ENCODE peak calls at places on chromosomes 4 and X, in six cellular contexts. One of them, this sample, is unnamed.

GRCh38 chrX:30275498-30275897 is 28.6 kb downstream of the MAGEB1 start:
- DNase-seq in fibroblast of lung: no peak
- DNase-seq in breast epithelium: no peak
- DNase-seq in pancreas: no peak
- DNase-seq in lung: no peak
- DNase-seq in Panc1: no peak
- DNase-seq in this sample: no peak

GRCh38 chrX:100895365-100896075 is 21.4 kb upstream of the NOX1 start:
- DNase-seq in fibroblast of lung: peak
- DNase-seq in breast epithelium: no peak
- DNase-seq in pancreas: no peak
- DNase-seq in lung: no peak
- DNase-seq in Panc1: no peak
- DNase-seq in this sample: peak

GRCh38 chr4:159229164-159229563 is 126.3 kb downstream of the RAPGEF2 start:
- DNase-seq in fibroblast of lung: peak
- DNase-seq in breast epithelium: no peak
- DNase-seq in pancreas: no peak
- DNase-seq in lung: no peak
- DNase-seq in Panc1: no peak
- DNase-seq in this sample: no peak

GRCh38 chr4:25767877-25768475 is 94.8 kb downstream of the SEL1L3 start:
- DNase-seq in fibroblast of lung: peak
- DNase-seq in breast epithelium: peak
- DNase-seq in pancreas: peak
- DNase-seq in lung: peak
- DNase-seq in Panc1: peak
- DNase-seq in this sample: peak

GRCh38 chr4:161404346-161405110 is 759.3 kb downstream of the FSTL5 start:
- DNase-seq in fibroblast of lung: peak
- DNase-seq in breast epithelium: no peak
- DNase-seq in pancreas: no peak
- DNase-seq in lung: no peak
- DNase-seq in Panc1: no peak
- DNase-seq in this sample: no peak

GRCh38 chr4:84967292-84967651 is 782 bp upstream of the WDFY3 start:
- DNase-seq in fibroblast of lung: peak
- DNase-seq in breast epithelium: no peak
- DNase-seq in pancreas: no peak
- DNase-seq in lung: no peak
- DNase-seq in Panc1: no peak
- DNase-seq in this sample: no peak

GRCh38 chr4:39025552-39026085 is 6.6 kb downstream of the TMEM156 start:
- DNase-seq in fibroblast of lung: no peak
- DNase-seq in breast epithelium: no peak
- DNase-seq in pancreas: no peak
- DNase-seq in lung: no peak
- DNase-seq in Panc1: no peak
- DNase-seq in this sample: no peak

GRCh38 chr4:38804654-38805295 is at the start of gene TLR1:
- DNase-seq in fibroblast of lung: peak
- DNase-seq in breast epithelium: no peak
- DNase-seq in pancreas: no peak
- DNase-seq in lung: no peak
- DNase-seq in Panc1: peak
- DNase-seq in this sample: no peak

GRCh38 chr4:53744446-53745160 is 153.3 kb upstream of the LNX1 start:
- DNase-seq in fibroblast of lung: no peak
- DNase-seq in breast epithelium: no peak
- DNase-seq in pancreas: no peak
- DNase-seq in lung: no peak
- DNase-seq in Panc1: no peak
- DNase-seq in this sample: no peak

GRCh38 chr4:150769845-150770244 is 187.9 kb downstream of the MAB21L2 start:
- DNase-seq in fibroblast of lung: peak
- DNase-seq in breast epithelium: no peak
- DNase-seq in pancreas: no peak
- DNase-seq in lung: no peak
- DNase-seq in Panc1: no peak
- DNase-seq in this sample: no peak

GRCh38 chr4:139625487-139625886 is 40.1 kb upstream of the MGST2 start:
- DNase-seq in fibroblast of lung: no peak
- DNase-seq in breast epithelium: no peak
- DNase-seq in pancreas: peak
- DNase-seq in lung: no peak
- DNase-seq in Panc1: no peak
- DNase-seq in this sample: no peak

GRCh38 chr4:46931981-46932380 is 22.9 kb upstream of the COX7B2 start:
- DNase-seq in fibroblast of lung: peak
- DNase-seq in breast epithelium: no peak
- DNase-seq in pancreas: no peak
- DNase-seq in lung: no peak
- DNase-seq in Panc1: no peak
- DNase-seq in this sample: peak

GRCh38 chr4:107835409-107835808 is 10.7 kb downstream of the SGMS2 start:
- DNase-seq in fibroblast of lung: peak
- DNase-seq in breast epithelium: no peak
- DNase-seq in pancreas: no peak
- DNase-seq in lung: no peak
- DNase-seq in Panc1: no peak
- DNase-seq in this sample: no peak

GRCh38 chr4:89125901-89126435 is 14.6 kb downstream of the TIGD2 start:
- DNase-seq in fibroblast of lung: no peak
- DNase-seq in breast epithelium: no peak
- DNase-seq in pancreas: no peak
- DNase-seq in lung: no peak
- DNase-seq in Panc1: no peak
- DNase-seq in this sample: no peak

GRCh38 chr4:6200011-6200921 is at the start of gene JAKMIP1:
- DNase-seq in fibroblast of lung: peak
- DNase-seq in breast epithelium: no peak
- DNase-seq in pancreas: peak
- DNase-seq in lung: peak
- DNase-seq in Panc1: no peak
- DNase-seq in this sample: peak

GRCh38 chrX:74451450-74452198 is 30.3 kb downstream of the SLC16A2 start:
- DNase-seq in fibroblast of lung: no peak
- DNase-seq in breast epithelium: no peak
- DNase-seq in pancreas: no peak
- DNase-seq in lung: no peak
- DNase-seq in Panc1: no peak
- DNase-seq in this sample: no peak

GRCh38 chr4:188658958-188659522 is 519.8 kb downstream of the TRIML1 start:
- DNase-seq in fibroblast of lung: no peak
- DNase-seq in breast epithelium: no peak
- DNase-seq in pancreas: no peak
- DNase-seq in lung: no peak
- DNase-seq in Panc1: no peak
- DNase-seq in this sample: no peak

GRCh38 chrX:126723881-126724280 is 95.6 kb upstream of the PRR32 start:
- DNase-seq in fibroblast of lung: no peak
- DNase-seq in breast epithelium: no peak
- DNase-seq in pancreas: no peak
- DNase-seq in lung: no peak
- DNase-seq in Panc1: no peak
- DNase-seq in this sample: no peak

GRCh38 chr4:82192153-82192552 is 181.6 kb downstream of the HNRNPD start:
- DNase-seq in fibroblast of lung: no peak
- DNase-seq in breast epithelium: no peak
- DNase-seq in pancreas: no peak
- DNase-seq in lung: no peak
- DNase-seq in Panc1: no peak
- DNase-seq in this sample: no peak

GRCh38 chr4:101846550-101846949 is 56.0 kb downstream of the BANK1 start:
- DNase-seq in fibroblast of lung: no peak
- DNase-seq in breast epithelium: no peak
- DNase-seq in pancreas: no peak
- DNase-seq in lung: no peak
- DNase-seq in Panc1: no peak
- DNase-seq in this sample: no peak

GRCh38 chrX:109352121-109352556 is 129.7 kb downstream of the GUCY2F start:
- DNase-seq in fibroblast of lung: no peak
- DNase-seq in breast epithelium: no peak
- DNase-seq in pancreas: peak
- DNase-seq in lung: peak
- DNase-seq in Panc1: no peak
- DNase-seq in this sample: no peak

GRCh38 chr4:174864031-174864430 is 35.0 kb upstream of the GLRA3 start:
- DNase-seq in fibroblast of lung: no peak
- DNase-seq in breast epithelium: no peak
- DNase-seq in pancreas: no peak
- DNase-seq in lung: no peak
- DNase-seq in Panc1: no peak
- DNase-seq in this sample: no peak

GRCh38 chr4:177480796-177481195 is 38.6 kb upstream of the AGA start:
- DNase-seq in fibroblast of lung: peak
- DNase-seq in breast epithelium: no peak
- DNase-seq in pancreas: no peak
- DNase-seq in lung: no peak
- DNase-seq in Panc1: no peak
- DNase-seq in this sample: no peak

GRCh38 chrX:80807606-80808159 is 2.0 kb downstream of the BRWD3 start:
- DNase-seq in fibroblast of lung: no peak
- DNase-seq in breast epithelium: no peak
- DNase-seq in pancreas: no peak
- DNase-seq in lung: no peak
- DNase-seq in Panc1: peak
- DNase-seq in this sample: no peak

GRCh38 chrX:55813150-55813549 is 95.6 kb downstream of the RRAGB start:
- DNase-seq in fibroblast of lung: no peak
- DNase-seq in breast epithelium: no peak
- DNase-seq in pancreas: no peak
- DNase-seq in lung: no peak
- DNase-seq in Panc1: no peak
- DNase-seq in this sample: no peak

GRCh38 chr4:8038083-8038482 is 98.4 kb upstream of the AFAP1 start:
- DNase-seq in fibroblast of lung: no peak
- DNase-seq in breast epithelium: no peak
- DNase-seq in pancreas: no peak
- DNase-seq in lung: no peak
- DNase-seq in Panc1: no peak
- DNase-seq in this sample: no peak

GRCh38 chr4:42411803-42412202 is 14.5 kb downstream of the SHISA3 start:
- DNase-seq in fibroblast of lung: no peak
- DNase-seq in breast epithelium: no peak
- DNase-seq in pancreas: no peak
- DNase-seq in lung: no peak
- DNase-seq in Panc1: no peak
- DNase-seq in this sample: no peak
- H3K27ac ChIP-seq in fibroblast of lung: no peak
- H3K27ac ChIP-seq in breast epithelium: peak
- H3K27ac ChIP-seq in pancreas: no peak
- H3K27ac ChIP-seq in lung: no peak
- H3K27ac ChIP-seq in Panc1: no peak
- H3K27ac ChIP-seq in this sample: no peak

GRCh38 chrX:153394595-153394994 is 6.6 kb downstream of the PNMA6E start:
- DNase-seq in fibroblast of lung: no peak
- DNase-seq in breast epithelium: no peak
- DNase-seq in pancreas: no peak
- DNase-seq in lung: no peak
- DNase-seq in Panc1: no peak
- DNase-seq in this sample: no peak
- H3K27ac ChIP-seq in fibroblast of lung: no peak
- H3K27ac ChIP-seq in breast epithelium: no peak
- H3K27ac ChIP-seq in pancreas: no peak
- H3K27ac ChIP-seq in lung: no peak
- H3K27ac ChIP-seq in Panc1: no peak
- H3K27ac ChIP-seq in this sample: no peak

GRCh38 chr4:40193578-40193977 is 3.3 kb upstream of the RHOH start:
- DNase-seq in fibroblast of lung: no peak
- DNase-seq in breast epithelium: no peak
- DNase-seq in pancreas: no peak
- DNase-seq in lung: no peak
- DNase-seq in Panc1: no peak
- DNase-seq in this sample: no peak
- H3K27ac ChIP-seq in fibroblast of lung: no peak
- H3K27ac ChIP-seq in breast epithelium: peak
- H3K27ac ChIP-seq in pancreas: no peak
- H3K27ac ChIP-seq in lung: no peak
- H3K27ac ChIP-seq in Panc1: peak
- H3K27ac ChIP-seq in this sample: peak

GRCh38 chr4:10715696-10716095 is 31.1 kb upstream of the CLNK start:
- DNase-seq in fibroblast of lung: peak
- DNase-seq in breast epithelium: no peak
- DNase-seq in pancreas: no peak
- DNase-seq in lung: no peak
- DNase-seq in Panc1: no peak
- DNase-seq in this sample: no peak
- H3K27ac ChIP-seq in fibroblast of lung: no peak
- H3K27ac ChIP-seq in breast epithelium: no peak
- H3K27ac ChIP-seq in pancreas: no peak
- H3K27ac ChIP-seq in lung: no peak
- H3K27ac ChIP-seq in Panc1: no peak
- H3K27ac ChIP-seq in this sample: no peak

DNA sequence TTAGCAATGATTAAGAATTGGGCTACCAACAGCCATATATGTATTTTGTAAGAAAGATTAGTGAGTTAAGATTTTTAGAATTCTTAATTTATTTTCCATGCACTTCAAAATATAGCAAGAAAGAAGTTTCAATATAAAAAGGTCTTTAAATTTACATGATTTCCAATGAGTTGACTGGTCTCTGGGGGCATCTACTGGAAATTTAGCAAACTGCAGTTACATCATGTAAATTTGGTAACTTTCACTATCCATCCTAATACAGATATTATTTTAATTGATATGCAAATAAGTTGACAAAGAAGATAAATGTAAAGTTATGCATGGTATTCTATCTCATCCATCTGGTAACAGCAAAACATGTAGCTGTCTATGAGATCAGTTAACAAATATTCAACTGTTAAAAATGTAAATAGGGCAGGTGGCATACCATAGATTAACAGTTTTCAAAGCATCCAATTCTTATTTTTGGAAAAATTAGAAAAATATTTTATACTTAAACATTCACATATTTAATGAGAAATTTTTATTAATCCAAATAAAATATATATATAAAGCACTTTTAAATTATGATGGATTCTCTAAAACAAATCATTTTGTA is 29.1 kb downstream of the TTC29 start:
- DNase-seq in fibroblast of lung: peak
- DNase-seq in breast epithelium: no peak
- DNase-seq in pancreas: no peak
- DNase-seq in lung: no peak
- DNase-seq in Panc1: peak
- DNase-seq in this sample: no peak
- H3K27ac ChIP-seq in fibroblast of lung: no peak
- H3K27ac ChIP-seq in breast epithelium: no peak
- H3K27ac ChIP-seq in pancreas: no peak
- H3K27ac ChIP-seq in lung: no peak
- H3K27ac ChIP-seq in Panc1: no peak
- H3K27ac ChIP-seq in this sample: no peak